ENCODE peak calls at places on chromosomes 13 and 19, in four cellular contexts. One of them, this sample, is unnamed.

GRCh38 chr13:80141114-80141849 is 199.6 kb downstream of the SPRY2 start:
- DNase-seq in H1: no peak
- DNase-seq in GM12878: no peak
- DNase-seq in HepG2: no peak
- DNase-seq in this sample: no peak

GRCh38 chr19:50214699-50215543 is 11.5 kb downstream of the MYH14 start:
- DNase-seq in H1: peak; percentile 53
- DNase-seq in GM12878: no peak
- DNase-seq in HepG2: no peak
- DNase-seq in this sample: no peak

GRCh38 chr19:56400485-56400884 is 3.6 kb upstream of the ZNF583 start:
- DNase-seq in H1: no peak
- DNase-seq in GM12878: no peak
- DNase-seq in HepG2: no peak
- DNase-seq in this sample: no peak

GRCh38 chr13:24215732-24216131 is 55.2 kb downstream of the SPATA13 start:
- DNase-seq in H1: no peak
- DNase-seq in GM12878: no peak
- DNase-seq in HepG2: no peak
- DNase-seq in this sample: no peak

GRCh38 chr19:4088975-4089374 is 22.3 kb upstream of the ZBTB7A start:
- DNase-seq in H1: no peak
- DNase-seq in GM12878: no peak
- DNase-seq in HepG2: no peak
- DNase-seq in this sample: peak; percentile 55

GRCh38 chr13:77952737-77953136 is 34.1 kb upstream of the EDNRB start:
- DNase-seq in H1: no peak
- DNase-seq in GM12878: no peak
- DNase-seq in HepG2: no peak
- DNase-seq in this sample: no peak

GRCh38 chr13:31761951-31762350 is 22.6 kb downstream of the RXFP2 start:
- DNase-seq in H1: no peak
- DNase-seq in GM12878: no peak
- DNase-seq in HepG2: no peak
- DNase-seq in this sample: no peak

GRCh38 chr13:51324714-51325440 is 14.6 kb upstream of the SERPINE3 start:
- DNase-seq in H1: no peak
- DNase-seq in GM12878: no peak
- DNase-seq in HepG2: no peak
- DNase-seq in this sample: no peak

GRCh38 chr19:4007836-4008539 is 452 bp downstream of the PIAS4 start:
- DNase-seq in H1: peak; percentile 55
- DNase-seq in GM12878: no peak
- DNase-seq in HepG2: peak; percentile 18
- DNase-seq in this sample: peak; percentile 75

GRCh38 chr19:46984077-46985010 is 35.3 kb upstream of the NPAS1 start:
- DNase-seq in H1: no peak
- DNase-seq in GM12878: no peak
- DNase-seq in HepG2: peak; percentile 90
- DNase-seq in this sample: no peak

GRCh38 chr13:80096383-80096782 is 244.5 kb downstream of the SPRY2 start:
- DNase-seq in H1: no peak
- DNase-seq in GM12878: no peak
- DNase-seq in HepG2: no peak
- DNase-seq in this sample: no peak

GRCh38 chr13:20320885-20321284 is 88.8 kb upstream of the GJB6 start:
- DNase-seq in H1: no peak
- DNase-seq in GM12878: no peak
- DNase-seq in HepG2: no peak
- DNase-seq in this sample: no peak

GRCh38 chr19:31175564-31176348 is 173.5 kb downstream of the TSHZ3 start:
- DNase-seq in H1: no peak
- DNase-seq in GM12878: no peak
- DNase-seq in HepG2: no peak
- DNase-seq in this sample: no peak

GRCh38 chr13:27573265-27573664 is 47.1 kb downstream of the LNX2 start:
- DNase-seq in H1: no peak
- DNase-seq in GM12878: no peak
- DNase-seq in HepG2: peak; percentile 46
- DNase-seq in this sample: no peak

GRCh38 chr13:45162821-45163220 is 38.0 kb downstream of the KCTD4 start:
- DNase-seq in H1: no peak
- DNase-seq in GM12878: no peak
- DNase-seq in HepG2: no peak
- DNase-seq in this sample: no peak

GRCh38 chr13:51246005-51246404 is 23.8 kb downstream of the FAM124A start:
- DNase-seq in H1: no peak
- DNase-seq in GM12878: no peak
- DNase-seq in HepG2: no peak
- DNase-seq in this sample: no peak

GRCh38 chr19:37551123-37551993 is 43.2 kb downstream of the ZNF571 start:
- DNase-seq in H1: no peak
- DNase-seq in GM12878: no peak
- DNase-seq in HepG2: no peak
- DNase-seq in this sample: peak; percentile 62

GRCh38 chr13:27304099-27304498 is 33.5 kb downstream of the RASL11A start:
- DNase-seq in H1: no peak
- DNase-seq in GM12878: no peak
- DNase-seq in HepG2: no peak
- DNase-seq in this sample: no peak

GRCh38 chr13:29878101-29878500 is 27.7 kb upstream of the UBL3 start:
- DNase-seq in H1: no peak
- DNase-seq in GM12878: no peak
- DNase-seq in HepG2: no peak
- DNase-seq in this sample: no peak

GRCh38 chr13:20942938-20943518 is 40.5 kb upstream of the XPO4 start:
- DNase-seq in H1: no peak
- DNase-seq in GM12878: no peak
- DNase-seq in HepG2: no peak
- DNase-seq in this sample: no peak

GRCh38 chr13:98990701-98991100 is 12.8 kb upstream of the DOCK9 start:
- DNase-seq in H1: no peak
- DNase-seq in GM12878: no peak
- DNase-seq in HepG2: no peak
- DNase-seq in this sample: no peak

GRCh38 chr13:27131906-27132305 is 39.7 kb downstream of the USP12 start:
- DNase-seq in H1: no peak
- DNase-seq in GM12878: no peak
- DNase-seq in HepG2: no peak
- DNase-seq in this sample: no peak

GRCh38 chr13:30757026-30757425 is 21.7 kb downstream of the ALOX5AP start:
- DNase-seq in H1: no peak
- DNase-seq in GM12878: no peak
- DNase-seq in HepG2: no peak
- DNase-seq in this sample: no peak

GRCh38 chr13:31192306-31192705 is 7.5 kb upstream of the B3GLCT start:
- DNase-seq in H1: no peak
- DNase-seq in GM12878: no peak
- DNase-seq in HepG2: no peak
- DNase-seq in this sample: no peak

GRCh38 chr19:9917322-9917721 is 19.0 kb downstream of the OLFM2 start:
- DNase-seq in H1: no peak
- DNase-seq in GM12878: no peak
- DNase-seq in HepG2: peak; percentile 51
- DNase-seq in this sample: peak; percentile 80

GRCh38 chr13:75902166-75903104 is 266.3 kb downstream of the LMO7 start:
- DNase-seq in H1: no peak
- DNase-seq in GM12878: no peak
- DNase-seq in HepG2: no peak
- DNase-seq in this sample: no peak

GRCh38 chr13:23020246-23020843 is 160.4 kb upstream of the SGCG start:
- DNase-seq in H1: peak; percentile 48
- DNase-seq in GM12878: peak; percentile 34
- DNase-seq in HepG2: peak; percentile 53
- DNase-seq in this sample: peak; percentile 17

GRCh38 chr13:98214008-98214643 is 37.1 kb upstream of the RNF113B start:
- DNase-seq in H1: no peak
- DNase-seq in GM12878: no peak
- DNase-seq in HepG2: no peak
- DNase-seq in this sample: no peak

GRCh38 chr13:47499358-47500150 is 501.5 kb downstream of the SUCLA2 start:
- DNase-seq in H1: no peak
- DNase-seq in GM12878: no peak
- DNase-seq in HepG2: no peak
- DNase-seq in this sample: no peak

GRCh38 chr13:20000062-20000552 is 41.6 kb downstream of the ZMYM2 start:
- DNase-seq in H1: no peak
- DNase-seq in GM12878: no peak
- DNase-seq in HepG2: no peak
- DNase-seq in this sample: no peak

GRCh38 chr19:17534767-17535166 is 20.7 kb upstream of the COLGALT1 start:
- DNase-seq in H1: no peak
- DNase-seq in GM12878: no peak
- DNase-seq in HepG2: no peak
- DNase-seq in this sample: no peak

GRCh38 chr19:47241919-47242644 is 11.1 kb upstream of the BBC3 start:
- DNase-seq in H1: no peak
- DNase-seq in GM12878: no peak
- DNase-seq in HepG2: no peak
- DNase-seq in this sample: no peak

GRCh38 chr19:927044-927706 is 1.3 kb downstream of the ARID3A start:
- DNase-seq in H1: no peak
- DNase-seq in GM12878: no peak
- DNase-seq in HepG2: peak; percentile 85
- DNase-seq in this sample: peak; percentile 73

GRCh38 chr13:45943965-45944364 is 92.4 kb upstream of the SIAH3 start:
- DNase-seq in H1: no peak
- DNase-seq in GM12878: no peak
- DNase-seq in HepG2: no peak
- DNase-seq in this sample: no peak

GRCh38 chr19:33143897-33144405 is 12.0 kb downstream of the WDR88 start:
- DNase-seq in H1: peak; percentile 78
- DNase-seq in GM12878: no peak
- DNase-seq in HepG2: peak; percentile 47
- DNase-seq in this sample: peak; percentile 86

DNA sequence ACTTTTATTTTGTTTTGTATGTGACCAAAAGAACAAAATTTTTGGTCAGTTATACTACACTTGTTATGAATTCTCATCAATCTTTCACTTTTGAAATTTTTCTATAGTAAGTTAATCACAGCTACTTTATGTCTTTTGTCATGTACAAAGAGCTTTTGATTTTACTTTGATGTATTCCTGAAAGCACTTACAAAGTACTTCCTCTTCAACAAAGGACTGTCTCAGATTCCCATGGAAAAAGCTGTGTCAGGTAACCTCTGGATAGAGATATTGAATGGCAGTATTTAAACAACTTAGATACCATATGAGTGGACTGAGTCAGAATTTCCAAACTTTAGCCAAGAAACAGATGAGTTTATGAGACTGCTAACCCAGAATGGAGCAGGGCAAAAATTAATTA is 689.3 kb upstream of the ATXN8OS start:
- DNase-seq in H1: no peak
- DNase-seq in GM12878: no peak
- DNase-seq in HepG2: no peak
- DNase-seq in this sample: no peak
- TF ChIP-seq BRCA1 in H1: no peak
- TF ChIP-seq BRCA1 in GM12878: no peak
- TF ChIP-seq BRCA1 in HepG2: no peak
- TF ChIP-seq BRCA1 in this sample: no peak

DNA sequence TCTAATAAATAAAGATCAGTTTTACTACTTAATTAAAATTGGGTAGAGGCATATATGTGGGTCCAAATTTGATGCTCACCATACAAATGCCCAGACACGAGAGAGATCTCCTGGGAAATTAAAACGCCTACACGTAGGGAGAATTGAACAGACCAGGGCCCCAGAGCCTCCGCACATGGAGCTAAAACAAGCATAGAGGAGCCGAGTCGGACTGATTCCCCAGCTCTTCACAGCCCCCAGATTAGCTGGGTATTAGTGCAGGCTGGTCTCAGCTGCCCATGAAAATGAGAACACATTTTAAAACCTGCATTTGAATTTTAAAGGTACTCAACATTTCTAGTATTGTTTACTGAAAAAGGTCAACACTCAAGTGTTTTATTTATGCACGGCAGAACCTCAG is 344.9 kb downstream of the ENOX1 start:
- DNase-seq in H1: no peak
- DNase-seq in GM12878: no peak
- DNase-seq in HepG2: no peak
- DNase-seq in this sample: no peak
- TF ChIP-seq BRCA1 in H1: no peak
- TF ChIP-seq BRCA1 in GM12878: no peak
- TF ChIP-seq BRCA1 in HepG2: no peak
- TF ChIP-seq BRCA1 in this sample: no peak

GRCh38 chr13:110841846-110842245 is 73.0 kb downstream of the ANKRD10 start:
- DNase-seq in H1: no peak
- DNase-seq in GM12878: no peak
- DNase-seq in HepG2: no peak
- DNase-seq in this sample: no peak
- TF ChIP-seq BRCA1 in H1: no peak
- TF ChIP-seq BRCA1 in GM12878: no peak
- TF ChIP-seq BRCA1 in HepG2: no peak
- TF ChIP-seq BRCA1 in this sample: no peak

DNA sequence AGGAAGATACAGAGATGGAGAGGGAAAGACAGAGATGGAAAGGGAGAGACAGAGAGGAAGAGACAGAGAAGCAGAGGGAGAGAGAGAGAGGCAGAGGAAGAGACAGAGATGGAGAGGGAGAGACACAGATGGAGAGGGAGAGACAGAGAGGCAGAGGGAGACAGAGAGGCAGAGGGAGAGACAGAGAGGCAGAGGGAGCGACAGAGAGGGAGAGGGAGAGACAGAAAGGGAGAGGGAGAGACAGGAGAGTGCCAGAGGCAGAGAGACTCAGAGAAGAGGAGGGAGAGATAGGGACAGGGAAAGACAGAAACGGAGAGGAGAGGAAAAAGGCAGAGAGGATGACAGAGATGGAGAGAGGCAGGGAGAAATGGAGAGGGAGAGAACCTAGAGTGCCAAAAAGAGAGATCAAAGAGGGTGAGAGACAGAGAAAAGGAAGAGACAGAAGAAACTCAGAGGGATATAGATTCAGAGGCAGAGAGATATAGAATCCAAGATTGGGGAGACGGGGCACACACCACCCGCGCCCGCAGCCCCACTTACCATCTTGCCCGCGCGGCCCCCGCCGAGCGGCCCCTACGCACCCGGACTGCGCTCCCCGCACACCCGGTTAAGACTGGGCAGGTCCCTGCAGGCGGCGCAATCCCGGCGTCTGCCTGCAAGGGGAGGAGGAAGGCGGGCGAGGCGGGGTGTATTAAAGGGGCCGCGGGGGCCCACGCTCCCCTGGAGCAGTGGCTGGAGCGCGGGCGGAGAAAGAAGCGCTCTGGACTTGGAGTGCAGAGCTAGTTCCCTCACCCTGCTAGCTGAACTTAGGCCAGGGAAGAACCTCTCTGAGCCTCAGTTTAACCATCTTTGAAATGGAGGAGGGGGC is 10.7 kb downstream of the TM6SF2 start:
- DNase-seq in H1: peak; percentile 74
- DNase-seq in GM12878: no peak
- DNase-seq in HepG2: no peak
- DNase-seq in this sample: peak; percentile 37
- TF ChIP-seq BRCA1 in H1: no peak
- TF ChIP-seq BRCA1 in GM12878: no peak
- TF ChIP-seq BRCA1 in HepG2: no peak
- TF ChIP-seq BRCA1 in this sample: no peak